ENCODE peak calls at places on chromosomes 6 and 20, in four cellular contexts. One of them, this sample, is unnamed.

GRCh38 chr20:19313342-19314069 is 101.1 kb downstream of the SLC24A3 start:
- DNase-seq in fibroblast of lung: no peak
- DNase-seq in body of pancreas: no peak
- DNase-seq in WTC11: no peak
- DNase-seq in this sample: no peak

GRCh38 chr20:62780204-62780603 is 16.1 kb upstream of the MRGBP start:
- DNase-seq in WTC11: no peak
- DNase-seq in body of pancreas: no peak
- DNase-seq in fibroblast of lung: no peak
- DNase-seq in this sample: no peak

GRCh38 chr6:30782425-30783014 is 38.2 kb upstream of the IER3 start:
- DNase-seq in body of pancreas: no peak
- DNase-seq in WTC11: no peak
- DNase-seq in fibroblast of lung: peak
- DNase-seq in this sample: peak

GRCh38 chr20:55439057-55439456 is 566.3 kb downstream of the CBLN4 start:
- DNase-seq in fibroblast of lung: no peak
- DNase-seq in body of pancreas: no peak
- DNase-seq in WTC11: no peak
- DNase-seq in this sample: no peak

GRCh38 chr20:62580733-62581132 is 61.6 kb upstream of the SLCO4A1 start:
- DNase-seq in body of pancreas: no peak
- DNase-seq in fibroblast of lung: no peak
- DNase-seq in WTC11: no peak
- DNase-seq in this sample: no peak

GRCh38 chr20:53736122-53736756 is 142.6 kb upstream of the ZNF217 start:
- DNase-seq in body of pancreas: no peak
- DNase-seq in WTC11: no peak
- DNase-seq in fibroblast of lung: peak
- DNase-seq in this sample: peak

GRCh38 chr6:105900120-105900937 is 185.8 kb upstream of the PRDM1 start:
- DNase-seq in WTC11: no peak
- DNase-seq in fibroblast of lung: peak
- DNase-seq in body of pancreas: no peak
- DNase-seq in this sample: peak

GRCh38 chr6:63236398-63236817 is 25.1 kb downstream of the FKBP1C start:
- DNase-seq in fibroblast of lung: no peak
- DNase-seq in WTC11: no peak
- DNase-seq in body of pancreas: no peak
- DNase-seq in this sample: no peak

GRCh38 chr6:93468291-93468690 is 48.9 kb upstream of the EPHA7 start:
- DNase-seq in body of pancreas: no peak
- DNase-seq in fibroblast of lung: peak
- DNase-seq in WTC11: peak
- DNase-seq in this sample: peak

GRCh38 chr6:2305951-2306350 is 60.5 kb upstream of the GMDS start:
- DNase-seq in body of pancreas: no peak
- DNase-seq in WTC11: no peak
- DNase-seq in fibroblast of lung: no peak
- DNase-seq in this sample: no peak

GRCh38 chr6:157518399-157519250 is 137.6 kb downstream of the ZDHHC14 start:
- DNase-seq in WTC11: no peak
- DNase-seq in fibroblast of lung: no peak
- DNase-seq in body of pancreas: no peak
- DNase-seq in this sample: peak

GRCh38 chr6:144007779-144008500 is at the start of gene PLAGL1:
- DNase-seq in WTC11: peak
- DNase-seq in fibroblast of lung: peak
- DNase-seq in body of pancreas: peak
- DNase-seq in this sample: peak

GRCh38 chr6:151400473-151400872 is 9.1 kb upstream of the ZBTB2 start:
- DNase-seq in body of pancreas: no peak
- DNase-seq in WTC11: no peak
- DNase-seq in fibroblast of lung: peak
- DNase-seq in this sample: peak

GRCh38 chr6:16514249-16514648 is 247.0 kb downstream of the ATXN1 start:
- DNase-seq in fibroblast of lung: peak
- DNase-seq in WTC11: no peak
- DNase-seq in body of pancreas: no peak
- DNase-seq in this sample: peak

GRCh38 chr20:62805365-62805710 is 703 bp downstream of the OGFR start:
- DNase-seq in WTC11: no peak
- DNase-seq in fibroblast of lung: no peak
- DNase-seq in body of pancreas: peak
- DNase-seq in this sample: no peak

GRCh38 chr6:18601515-18602035 is 214.4 kb downstream of the RNF144B start:
- DNase-seq in WTC11: no peak
- DNase-seq in body of pancreas: no peak
- DNase-seq in fibroblast of lung: no peak
- DNase-seq in this sample: no peak

GRCh38 chr6:71529769-71530168 is 241.2 kb downstream of the OGFRL1 start:
- DNase-seq in fibroblast of lung: no peak
- DNase-seq in WTC11: no peak
- DNase-seq in body of pancreas: no peak
- DNase-seq in this sample: no peak

GRCh38 chr6:133393891-133394290 is 152.7 kb downstream of the EYA4 start:
- DNase-seq in body of pancreas: no peak
- DNase-seq in WTC11: no peak
- DNase-seq in fibroblast of lung: no peak
- DNase-seq in this sample: no peak

GRCh38 chr6:150072201-150072600 is 3.3 kb upstream of the ULBP3 start:
- DNase-seq in body of pancreas: peak
- DNase-seq in fibroblast of lung: peak
- DNase-seq in WTC11: no peak
- DNase-seq in this sample: peak

GRCh38 chr20:45090481-45090880 is 10.4 kb downstream of the KCNS1 start:
- DNase-seq in WTC11: no peak
- DNase-seq in fibroblast of lung: peak
- DNase-seq in body of pancreas: no peak
- DNase-seq in this sample: no peak

GRCh38 chr6:22236626-22237414 is 60.0 kb downstream of the PRL start:
- DNase-seq in WTC11: no peak
- DNase-seq in body of pancreas: no peak
- DNase-seq in fibroblast of lung: peak
- DNase-seq in this sample: peak

GRCh38 chr6:14799928-14800327 is 445.9 kb upstream of the JARID2 start:
- DNase-seq in WTC11: peak
- DNase-seq in fibroblast of lung: peak
- DNase-seq in body of pancreas: peak
- DNase-seq in this sample: peak

GRCh38 chr6:3259491-3259958 is 778 bp downstream of the PSMG4 start:
- DNase-seq in fibroblast of lung: peak
- DNase-seq in WTC11: no peak
- DNase-seq in body of pancreas: peak
- DNase-seq in this sample: peak

GRCh38 chr20:2533118-2533517 is 3.3 kb upstream of the TMC2 start:
- DNase-seq in body of pancreas: no peak
- DNase-seq in WTC11: no peak
- DNase-seq in fibroblast of lung: no peak
- DNase-seq in this sample: no peak

GRCh38 chr6:82968708-82969107 is 96.9 kb downstream of the UBE3D start:
- DNase-seq in body of pancreas: no peak
- DNase-seq in WTC11: no peak
- DNase-seq in fibroblast of lung: no peak
- DNase-seq in this sample: no peak

GRCh38 chr6:53943410-53943809 is 148.6 kb downstream of the LRRC1 start:
- DNase-seq in body of pancreas: no peak
- DNase-seq in WTC11: no peak
- DNase-seq in fibroblast of lung: no peak
- DNase-seq in this sample: peak

GRCh38 chr6:18457065-18457817 is 70.1 kb downstream of the RNF144B start:
- DNase-seq in WTC11: no peak
- DNase-seq in body of pancreas: no peak
- DNase-seq in fibroblast of lung: no peak
- DNase-seq in this sample: peak

GRCh38 chr20:15654208-15654649 is 919.0 kb downstream of the KIF16B start:
- DNase-seq in WTC11: peak
- DNase-seq in body of pancreas: peak
- DNase-seq in fibroblast of lung: peak
- DNase-seq in this sample: peak
- TF ChIP-seq CTCF in WTC11: peak
- TF ChIP-seq CTCF in body of pancreas: peak
- TF ChIP-seq CTCF in fibroblast of lung: peak
- TF ChIP-seq CTCF in this sample: peak

DNA sequence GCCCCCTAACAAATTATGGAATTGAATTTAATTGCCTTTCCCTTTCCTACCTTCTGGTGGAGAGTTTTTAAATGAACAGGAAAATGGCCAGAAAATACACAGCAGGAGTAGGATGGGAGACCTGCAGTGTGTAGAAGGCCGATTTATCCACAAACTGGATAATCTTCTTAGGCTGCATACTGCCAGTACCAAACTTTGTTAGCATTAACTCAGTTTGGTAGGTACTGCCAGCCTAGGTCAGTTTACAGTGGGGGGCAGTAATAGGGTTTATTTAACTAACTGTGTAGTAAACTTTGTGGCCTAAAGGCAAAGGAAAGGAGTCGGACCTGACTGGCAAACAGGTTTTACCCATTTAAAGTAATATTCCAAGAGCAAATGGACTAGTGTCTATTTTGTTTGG is 4.6 kb downstream of the NCOA3 start:
- DNase-seq in body of pancreas: no peak
- DNase-seq in fibroblast of lung: no peak
- DNase-seq in WTC11: no peak
- DNase-seq in this sample: no peak
- TF ChIP-seq CTCF in body of pancreas: no peak
- TF ChIP-seq CTCF in fibroblast of lung: no peak
- TF ChIP-seq CTCF in WTC11: no peak
- TF ChIP-seq CTCF in this sample: no peak

GRCh38 chr6:166076625-166077024 is 91.0 kb downstream of the TBXT start:
- DNase-seq in fibroblast of lung: no peak
- DNase-seq in WTC11: peak
- DNase-seq in body of pancreas: no peak
- DNase-seq in this sample: no peak
- TF ChIP-seq CTCF in fibroblast of lung: no peak
- TF ChIP-seq CTCF in WTC11: peak
- TF ChIP-seq CTCF in body of pancreas: no peak
- TF ChIP-seq CTCF in this sample: no peak

DNA sequence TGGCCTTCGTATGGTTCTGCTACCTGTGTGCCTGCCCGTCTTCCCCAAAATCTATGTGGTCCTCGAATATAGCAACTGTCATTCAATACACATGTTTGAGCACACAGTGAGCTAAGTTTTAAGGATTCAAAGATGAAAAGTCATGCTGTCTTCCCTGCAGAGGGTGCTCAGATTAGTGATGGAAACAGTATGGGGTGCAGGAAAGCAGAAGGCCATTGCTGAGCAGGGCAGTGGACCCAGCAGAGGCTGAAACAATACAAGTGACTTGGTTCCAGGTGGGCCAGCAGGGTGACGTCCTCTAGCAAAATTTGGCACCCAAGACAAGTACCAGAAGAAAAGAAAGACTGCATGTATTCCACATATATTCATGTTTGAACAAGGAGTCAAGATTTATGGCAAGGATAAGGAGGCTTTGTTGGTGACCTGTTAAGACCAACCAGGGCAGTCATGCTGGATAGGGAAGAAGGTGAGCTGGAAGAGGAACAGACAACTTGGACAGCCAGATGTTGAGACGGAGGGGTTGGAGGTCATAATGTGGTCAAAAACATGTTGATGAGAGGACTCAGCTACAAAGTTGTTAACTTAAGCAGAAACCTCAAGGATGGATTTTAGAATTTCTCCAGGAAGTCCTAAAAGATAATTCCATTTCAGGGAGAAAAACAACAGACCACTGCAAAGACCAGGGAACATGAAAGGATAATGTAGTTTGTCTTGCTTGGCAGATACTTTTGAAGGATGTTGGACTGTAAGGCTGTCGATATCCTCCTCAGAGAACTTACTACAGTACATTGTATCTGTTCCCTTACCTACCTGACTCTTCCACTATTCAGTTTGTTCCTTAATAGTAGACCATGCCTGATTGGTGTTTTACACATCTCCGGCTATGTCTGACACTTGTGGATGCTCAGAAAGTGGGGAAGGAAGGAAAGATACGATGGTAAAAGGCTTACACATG is 2.5 kb downstream of the HLA-DQA1 start:
- DNase-seq in WTC11: no peak
- DNase-seq in fibroblast of lung: no peak
- DNase-seq in body of pancreas: no peak
- DNase-seq in this sample: no peak
- TF ChIP-seq CTCF in WTC11: no peak
- TF ChIP-seq CTCF in fibroblast of lung: no peak
- TF ChIP-seq CTCF in body of pancreas: no peak
- TF ChIP-seq CTCF in this sample: no peak

DNA sequence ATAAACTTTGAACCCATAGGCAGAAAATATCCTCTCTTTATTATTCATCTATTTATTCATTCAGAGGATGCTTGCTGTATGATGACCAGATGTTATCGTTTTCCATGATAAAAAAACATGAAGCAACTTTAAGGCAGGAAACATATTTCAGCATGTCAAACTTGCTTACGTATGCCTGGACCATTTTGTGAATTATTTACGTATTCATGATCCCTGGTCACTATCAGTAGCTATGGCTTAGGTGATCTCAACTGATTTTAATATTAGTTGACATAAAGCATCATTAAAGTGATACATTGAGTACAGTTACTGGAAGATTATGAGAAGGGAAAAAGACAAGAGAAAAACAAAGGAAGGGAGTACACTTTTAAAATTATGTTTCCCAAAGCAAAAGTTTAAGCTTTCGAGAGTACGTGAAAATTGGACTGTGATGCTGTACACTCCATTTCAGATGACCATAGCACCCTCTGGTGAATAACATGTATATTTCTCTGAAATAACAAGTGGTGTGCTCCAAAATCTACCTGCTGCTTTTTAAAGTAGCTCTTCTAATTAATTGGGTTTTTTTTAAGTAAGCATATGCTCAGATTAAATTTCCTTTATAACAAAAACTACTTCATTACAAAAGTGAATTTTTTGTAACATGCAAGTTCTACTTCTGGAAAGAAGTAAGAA is 215.1 kb upstream of the HSF2 start:
- DNase-seq in body of pancreas: no peak
- DNase-seq in WTC11: no peak
- DNase-seq in fibroblast of lung: peak
- DNase-seq in this sample: peak
- TF ChIP-seq CTCF in body of pancreas: no peak
- TF ChIP-seq CTCF in WTC11: no peak
- TF ChIP-seq CTCF in fibroblast of lung: peak
- TF ChIP-seq CTCF in this sample: peak

DNA sequence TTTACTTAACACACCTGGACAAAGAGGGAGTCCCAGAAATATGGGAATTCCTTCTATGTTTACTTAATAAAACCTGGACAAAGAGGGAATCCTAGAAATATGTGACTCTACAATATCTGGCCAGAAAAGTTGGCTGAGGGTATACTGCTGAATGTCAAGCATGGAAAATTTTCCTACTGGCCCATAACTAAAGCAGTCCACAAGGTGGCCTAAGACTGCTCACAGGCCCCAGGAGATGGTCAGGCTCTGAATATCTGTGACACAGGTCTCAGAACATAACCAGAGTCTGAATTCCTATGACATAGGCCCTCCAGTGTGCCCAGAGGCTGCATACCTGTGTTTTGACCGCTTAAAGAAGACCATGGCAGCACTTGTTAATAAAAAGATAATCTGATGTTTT is 578.2 kb upstream of the NRSN1 start:
- DNase-seq in body of pancreas: no peak
- DNase-seq in WTC11: no peak
- DNase-seq in fibroblast of lung: no peak
- DNase-seq in this sample: no peak
- TF ChIP-seq CTCF in body of pancreas: no peak
- TF ChIP-seq CTCF in WTC11: no peak
- TF ChIP-seq CTCF in fibroblast of lung: no peak
- TF ChIP-seq CTCF in this sample: no peak

This sample was measured in cardiac fibroblast.